ENCODE peak calls at places on chromosomes 12 and 14, in nine cellular contexts. S is colonic mucosa, F is lower lobe of right lung, Z is cardiac muscle cell, E is foreskin keratinocyte, L is keratinocyte, K is neural progenitor cell, D is uterus, W is breast epithelium. G is an unnamed sample.

GRCh38 chr14:95659986-95660385 is 26.2 kb upstream of the TCL1B start:
- DNase-seq in F (no peak), Z (no peak), W (no peak), K (no peak), L (no peak), S (no peak), E (no peak), D (no peak), G (no peak)

GRCh38 chr14:100528962-100529560 is 58.2 kb downstream of the BEGAIN start:
- DNase-seq in Z (no peak), K (no peak), D (no peak), L (no peak), E (no peak), F (peak; percentile 37), W (no peak), S (no peak), G (peak; percentile 6)

GRCh38 chr12:131114942-131115584 is 161.4 kb downstream of the ADGRD1 start:
- DNase-seq in E (no peak), F (peak; percentile 17), L (no peak), D (no peak), S (no peak), Z (no peak), K (no peak), W (no peak), G (no peak)

GRCh38 chr12:113427882-113428281 is 5.7 kb downstream of the SDSL start:
- DNase-seq in S (no peak), F (peak; percentile 15), K (no peak), Z (no peak), W (no peak), E (no peak), L (no peak), D (no peak), G (no peak)

GRCh38 chr12:6262635-6263034 is 47.8 kb upstream of the PLEKHG6 start:
- DNase-seq in D (no peak), E (no peak), S (no peak), K (no peak), F (no peak), Z (no peak), L (no peak), W (no peak), G (no peak)

GRCh38 chr12:116434155-116435065 is 124.8 kb upstream of the MAP1LC3B2 start:
- DNase-seq in E (peak; percentile 80), K (peak; percentile 77), D (peak; percentile 88), Z (peak; percentile 89), L (peak; percentile 32), S (peak; percentile 82), W (peak; percentile 94), F (peak; percentile 87), G (peak; percentile 79)

GRCh38 chr14:106843951-106844483 is 1317.6 kb downstream of the TMEM121 start:
- DNase-seq in S (peak; percentile 73), L (no peak), Z (no peak), E (no peak), D (peak; percentile 20), K (no peak), W (peak; percentile 66), F (peak; percentile 65), G (no peak)

GRCh38 chr12:52590021-52590420 is 11.2 kb downstream of the KRT72 start:
- DNase-seq in W (no peak), K (no peak), L (no peak), D (no peak), E (no peak), F (no peak), Z (no peak), S (no peak), G (no peak)

GRCh38 chr14:95635051-95635450 is 51.2 kb upstream of the TCL1B start:
- DNase-seq in S (no peak), E (no peak), F (no peak), Z (no peak), D (no peak), W (no peak), L (no peak), K (no peak), G (no peak)

GRCh38 chr14:28303248-28303647 is 463.3 kb upstream of the FOXG1 start:
- DNase-seq in E (peak; percentile 62), W (no peak), L (no peak), Z (no peak), K (no peak), D (no peak), S (no peak), F (no peak), G (no peak)

DNA sequence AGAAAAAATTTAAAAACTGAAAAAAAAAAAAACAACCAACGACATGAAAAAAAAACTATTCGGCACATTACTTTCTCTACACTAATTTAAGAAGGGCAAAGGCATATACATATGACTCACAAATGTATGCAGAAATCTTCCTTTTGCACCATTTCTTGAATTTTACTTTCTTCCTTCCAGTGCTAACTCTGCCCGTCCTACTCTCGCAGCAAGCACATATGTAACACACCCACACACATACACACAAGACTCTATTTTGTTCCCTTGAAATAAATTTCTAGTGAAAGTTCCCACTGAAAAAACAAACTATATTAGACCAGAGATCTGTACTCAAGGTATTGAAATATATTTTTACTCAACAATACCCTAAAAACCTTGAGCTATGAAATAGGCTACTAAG is 14.6 kb downstream of the BTG1 start:
- DNase-seq in D (no peak), S (no peak), K (no peak), E (no peak), F (no peak), Z (no peak), W (no peak), L (no peak), G (no peak)
- H3K4me1 ChIP-seq in D (peaks cover 3% of the 10 kb centered on the region), S (peaks cover 10% of the 10 kb centered on the region), K (peaks cover 21% of the 10 kb centered on the region), E (peaks cover 30% of the 10 kb centered on the region), F (peaks cover 56% of the 10 kb centered on the region), Z (peaks cover 59% of the 10 kb centered on the region), W (peaks cover 8% of the 10 kb centered on the region), L (peaks cover 32% of the 10 kb centered on the region), G (peaks cover 57% of the 10 kb centered on the region)

GRCh38 chr14:72492196-72492595 is 401.7 kb downstream of the DPF3 start:
- DNase-seq in Z (no peak), K (no peak), W (no peak), S (no peak), F (no peak), E (no peak), L (no peak), D (no peak), G (no peak)

GRCh38 chr14:72488551-72488950 is 405.4 kb downstream of the DPF3 start:
- DNase-seq in E (no peak), K (no peak), D (no peak), W (no peak), L (no peak), Z (no peak), S (no peak), F (no peak), G (no peak)
- TF ChIP-seq CTCF in E (no peak), K (no peak), D (no peak), W (no peak), L (no peak), Z (no peak), S (no peak), F (no peak), G (no peak)

GRCh38 chr12:94299846-94300245 is 151.5 kb downstream of the PLXNC1 start:
- DNase-seq in D (no peak), F (no peak), E (no peak), K (no peak), S (no peak), Z (no peak), L (no peak), W (no peak), G (no peak)
- H3K27ac ChIP-seq in D (no peak overlapping the region), F (no peak overlapping the region), E (no peak overlapping the region), K (no peak overlapping the region), S (no peak overlapping the region), Z (no peak overlapping the region), L (no peak overlapping the region), W (no peak overlapping the region), G (no peak overlapping the region)

GRCh38 chr14:55120466-55121144 is 8.4 kb upstream of the LGALS3 start:
- DNase-seq in F (peak; percentile 60), Z (no peak), E (no peak), S (no peak), L (no peak), K (no peak), W (no peak), D (no peak), G (no peak)
- H3K4me1 ChIP-seq in F (peaks cover 74% of the 10 kb centered on the region), Z (peaks cover 23% of the 10 kb centered on the region), E (peaks cover 21% of the 10 kb centered on the region), S (peaks cover 22% of the 10 kb centered on the region), L (peaks cover 33% of the 10 kb centered on the region), K (peaks cover 19% of the 10 kb centered on the region), W (peaks cover 9% of the 10 kb centered on the region), D (no peaks in the 10 kb centered on the region), G (peaks cover 100% of the 10 kb centered on the region)

GRCh38 chr14:32933623-32933942 is 5.1 kb upstream of the NPAS3 start:
- DNase-seq in Z (no peak), K (peak; percentile 58), S (no peak), W (no peak), D (no peak), L (no peak), E (peak; percentile 30), F (no peak), G (no peak)
- TF ChIP-seq CTCF in Z (no peak), K (peak; percentile 34), S (no peak), W (no peak), D (peak; percentile 29), L (no peak), E (peak; percentile 27), F (no peak), G (no peak)